ENCODE peak calls at places on chromosomes 13 and 19, in ten cellular contexts. One of them, this sample, is unnamed.

GRCh38 chr13:110610955-110611595 is 4.3 kb upstream of the NAXD start:
- DNase-seq in heart left ventricle: no peak
- DNase-seq in uterus: no peak
- DNase-seq in body of pancreas: no peak
- DNase-seq in stomach: no peak
- DNase-seq in breast epithelium: no peak
- DNase-seq in tibial nerve: no peak
- DNase-seq in transverse colon: no peak
- DNase-seq in gastrocnemius medialis: no peak
- DNase-seq in spleen: no peak
- DNase-seq in this sample: no peak

GRCh38 chr19:53365899-53366493 is 491 bp downstream of the ZNF525 start:
- DNase-seq in heart left ventricle: peak
- DNase-seq in uterus: no peak
- DNase-seq in body of pancreas: peak
- DNase-seq in stomach: no peak
- DNase-seq in breast epithelium: no peak
- DNase-seq in tibial nerve: no peak
- DNase-seq in transverse colon: peak
- DNase-seq in gastrocnemius medialis: no peak
- DNase-seq in spleen: peak
- DNase-seq in this sample: no peak

GRCh38 chr19:44623080-44623479 is 9.7 kb downstream of the IGSF23 start:
- DNase-seq in heart left ventricle: no peak
- DNase-seq in uterus: no peak
- DNase-seq in body of pancreas: no peak
- DNase-seq in stomach: no peak
- DNase-seq in breast epithelium: no peak
- DNase-seq in tibial nerve: no peak
- DNase-seq in transverse colon: no peak
- DNase-seq in gastrocnemius medialis: peak
- DNase-seq in spleen: no peak
- DNase-seq in this sample: no peak

GRCh38 chr19:32642771-32643170 is 32.2 kb downstream of the ANKRD27 start:
- DNase-seq in heart left ventricle: no peak
- DNase-seq in uterus: no peak
- DNase-seq in body of pancreas: no peak
- DNase-seq in stomach: no peak
- DNase-seq in breast epithelium: no peak
- DNase-seq in tibial nerve: no peak
- DNase-seq in transverse colon: peak
- DNase-seq in gastrocnemius medialis: no peak
- DNase-seq in spleen: peak
- DNase-seq in this sample: no peak

GRCh38 chr13:65660696-65661095 is 1569.4 kb downstream of the PCDH9 start:
- DNase-seq in heart left ventricle: no peak
- DNase-seq in uterus: no peak
- DNase-seq in body of pancreas: no peak
- DNase-seq in stomach: no peak
- DNase-seq in breast epithelium: no peak
- DNase-seq in tibial nerve: no peak
- DNase-seq in transverse colon: no peak
- DNase-seq in gastrocnemius medialis: no peak
- DNase-seq in spleen: no peak
- DNase-seq in this sample: no peak

GRCh38 chr19:18093439-18094161 is 4.0 kb upstream of the MAST3 start:
- DNase-seq in heart left ventricle: no peak
- DNase-seq in uterus: no peak
- DNase-seq in body of pancreas: no peak
- DNase-seq in stomach: no peak
- DNase-seq in breast epithelium: no peak
- DNase-seq in tibial nerve: no peak
- DNase-seq in transverse colon: no peak
- DNase-seq in gastrocnemius medialis: no peak
- DNase-seq in spleen: no peak
- DNase-seq in this sample: no peak

GRCh38 chr13:40261947-40262346 is 404.5 kb downstream of the FOXO1 start:
- DNase-seq in heart left ventricle: no peak
- DNase-seq in uterus: no peak
- DNase-seq in body of pancreas: no peak
- DNase-seq in stomach: no peak
- DNase-seq in breast epithelium: no peak
- DNase-seq in tibial nerve: no peak
- DNase-seq in transverse colon: no peak
- DNase-seq in gastrocnemius medialis: no peak
- DNase-seq in spleen: no peak
- DNase-seq in this sample: no peak

GRCh38 chr13:20128459-20128927 is 32.4 kb downstream of the GJA3 start:
- DNase-seq in heart left ventricle: no peak
- DNase-seq in uterus: no peak
- DNase-seq in body of pancreas: peak
- DNase-seq in stomach: peak
- DNase-seq in breast epithelium: no peak
- DNase-seq in tibial nerve: no peak
- DNase-seq in transverse colon: peak
- DNase-seq in gastrocnemius medialis: no peak
- DNase-seq in spleen: no peak
- DNase-seq in this sample: no peak

GRCh38 chr13:46753137-46753536 is 43.8 kb downstream of the ESD start:
- DNase-seq in heart left ventricle: no peak
- DNase-seq in uterus: no peak
- DNase-seq in body of pancreas: no peak
- DNase-seq in stomach: no peak
- DNase-seq in breast epithelium: no peak
- DNase-seq in tibial nerve: no peak
- DNase-seq in transverse colon: no peak
- DNase-seq in gastrocnemius medialis: no peak
- DNase-seq in spleen: no peak
- DNase-seq in this sample: no peak

GRCh38 chr13:27128825-27129627 is 42.6 kb downstream of the USP12 start:
- DNase-seq in heart left ventricle: no peak
- DNase-seq in uterus: no peak
- DNase-seq in body of pancreas: no peak
- DNase-seq in stomach: no peak
- DNase-seq in breast epithelium: no peak
- DNase-seq in tibial nerve: no peak
- DNase-seq in transverse colon: no peak
- DNase-seq in gastrocnemius medialis: no peak
- DNase-seq in spleen: no peak
- DNase-seq in this sample: no peak

GRCh38 chr19:48796468-48797083 is 14.3 kb downstream of the BCAT2 start:
- DNase-seq in heart left ventricle: no peak
- DNase-seq in uterus: no peak
- DNase-seq in body of pancreas: no peak
- DNase-seq in stomach: no peak
- DNase-seq in breast epithelium: no peak
- DNase-seq in tibial nerve: no peak
- DNase-seq in transverse colon: no peak
- DNase-seq in gastrocnemius medialis: no peak
- DNase-seq in spleen: no peak
- DNase-seq in this sample: no peak

GRCh38 chr13:30153871-30154426 is 153.4 kb downstream of the KATNAL1 start:
- DNase-seq in heart left ventricle: no peak
- DNase-seq in uterus: no peak
- DNase-seq in body of pancreas: no peak
- DNase-seq in stomach: no peak
- DNase-seq in breast epithelium: no peak
- DNase-seq in tibial nerve: no peak
- DNase-seq in transverse colon: no peak
- DNase-seq in gastrocnemius medialis: no peak
- DNase-seq in spleen: peak
- DNase-seq in this sample: no peak

GRCh38 chr19:13151605-13152355 is 1.6 kb downstream of the IER2 start:
- DNase-seq in heart left ventricle: peak
- DNase-seq in uterus: peak
- DNase-seq in body of pancreas: peak
- DNase-seq in stomach: peak
- DNase-seq in breast epithelium: peak
- DNase-seq in tibial nerve: peak
- DNase-seq in transverse colon: peak
- DNase-seq in gastrocnemius medialis: peak
- DNase-seq in spleen: peak
- DNase-seq in this sample: peak
- TF ChIP-seq CTCF in heart left ventricle: peak
- TF ChIP-seq CTCF in uterus: peak
- TF ChIP-seq CTCF in body of pancreas: no peak
- TF ChIP-seq CTCF in stomach: no peak
- TF ChIP-seq CTCF in breast epithelium: peak
- TF ChIP-seq CTCF in tibial nerve: peak
- TF ChIP-seq CTCF in transverse colon: no peak
- TF ChIP-seq CTCF in gastrocnemius medialis: peak
- TF ChIP-seq CTCF in spleen: no peak
- TF ChIP-seq CTCF in this sample: no peak

DNA sequence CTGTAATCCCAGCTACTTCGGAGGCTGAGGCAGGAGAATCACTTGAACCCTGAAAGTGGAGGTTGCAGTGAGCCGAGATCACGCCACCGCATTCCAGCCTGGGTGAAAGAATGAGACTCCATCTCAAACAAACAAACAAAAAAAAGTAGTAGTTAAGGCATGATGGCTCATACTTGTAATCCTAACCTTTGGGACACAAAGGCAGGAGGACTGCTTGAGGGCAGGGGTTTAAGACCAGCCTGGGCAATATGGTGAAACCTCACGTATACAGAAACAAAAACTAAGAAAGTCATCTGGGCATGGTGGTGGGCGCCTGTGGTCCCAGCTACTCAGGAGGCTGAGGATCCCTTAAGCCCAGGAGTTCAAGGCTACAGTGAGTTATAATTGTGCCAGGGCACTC is 1.8 kb downstream of the DNMT1 start:
- DNase-seq in heart left ventricle: no peak
- DNase-seq in uterus: no peak
- DNase-seq in body of pancreas: no peak
- DNase-seq in stomach: no peak
- DNase-seq in breast epithelium: no peak
- DNase-seq in tibial nerve: no peak
- DNase-seq in transverse colon: no peak
- DNase-seq in gastrocnemius medialis: no peak
- DNase-seq in spleen: no peak
- DNase-seq in this sample: no peak
- H3K4me3 ChIP-seq in heart left ventricle: peak
- H3K4me3 ChIP-seq in uterus: no peak
- H3K4me3 ChIP-seq in body of pancreas: no peak
- H3K4me3 ChIP-seq in stomach: peak
- H3K4me3 ChIP-seq in breast epithelium: no peak
- H3K4me3 ChIP-seq in tibial nerve: no peak
- H3K4me3 ChIP-seq in transverse colon: no peak
- H3K4me3 ChIP-seq in gastrocnemius medialis: no peak
- H3K4me3 ChIP-seq in spleen: peak
- H3K4me3 ChIP-seq in this sample: no peak

DNA sequence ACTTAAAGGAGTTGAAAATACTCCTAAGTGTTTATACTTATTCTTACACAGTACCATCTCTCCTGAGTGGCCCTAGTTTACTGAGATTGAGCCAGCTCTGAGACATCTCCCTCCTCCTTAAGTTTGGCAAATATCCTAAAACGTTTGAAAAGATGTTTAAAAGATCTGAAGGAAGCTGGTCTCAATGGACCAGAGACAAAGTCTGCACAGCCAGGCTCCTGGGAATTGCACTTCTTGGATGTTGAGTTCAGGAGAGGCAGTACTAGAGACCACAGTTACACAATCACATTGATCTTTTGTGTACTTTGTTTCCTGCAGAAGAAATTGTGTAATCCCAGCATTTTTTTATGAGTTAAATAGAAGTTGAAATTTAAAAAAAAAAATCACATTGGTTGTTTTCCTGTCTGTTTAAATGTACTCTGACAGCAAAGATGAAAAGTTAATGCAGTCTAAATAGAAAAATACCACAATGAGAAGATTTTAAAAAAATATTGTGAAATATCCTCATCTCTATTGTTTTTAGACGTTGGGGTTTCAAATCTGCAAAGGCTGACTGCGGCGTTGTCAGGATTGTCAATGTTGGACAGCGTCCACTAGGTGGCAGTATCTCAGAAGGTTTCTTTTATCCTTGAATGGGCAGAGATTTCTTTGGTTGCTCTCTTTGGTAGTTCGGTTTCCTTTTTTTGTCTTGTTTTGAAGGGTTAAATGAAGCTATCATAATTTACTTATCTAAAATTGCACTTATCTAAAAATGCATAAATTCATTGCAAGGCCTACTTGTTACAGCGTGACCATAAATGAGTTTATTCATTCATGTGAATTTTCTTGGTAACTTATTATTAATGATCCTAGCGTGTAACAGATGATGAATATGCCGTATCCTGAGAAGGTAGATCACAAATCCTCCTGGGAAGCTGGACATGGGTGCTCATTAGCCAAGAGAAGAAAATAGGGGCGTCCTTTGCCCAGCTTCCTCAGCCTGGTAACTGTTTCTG is 20.9 kb downstream of the TNFSF11 start:
- DNase-seq in heart left ventricle: peak
- DNase-seq in uterus: peak
- DNase-seq in body of pancreas: peak
- DNase-seq in stomach: peak
- DNase-seq in breast epithelium: no peak
- DNase-seq in tibial nerve: no peak
- DNase-seq in transverse colon: peak
- DNase-seq in gastrocnemius medialis: peak
- DNase-seq in spleen: no peak
- DNase-seq in this sample: no peak
- TF ChIP-seq POLR2A in heart left ventricle: no peak
- TF ChIP-seq POLR2A in uterus: no peak
- TF ChIP-seq POLR2A in body of pancreas: no peak
- TF ChIP-seq POLR2A in stomach: no peak
- TF ChIP-seq POLR2A in breast epithelium: no peak
- TF ChIP-seq POLR2A in tibial nerve: no peak
- TF ChIP-seq POLR2A in transverse colon: no peak
- TF ChIP-seq POLR2A in gastrocnemius medialis: no peak
- TF ChIP-seq POLR2A in spleen: no peak
- TF ChIP-seq POLR2A in this sample: no peak

GRCh38 chr19:40933025-40933424 is 51.0 kb upstream of the CYP2A7 start:
- DNase-seq in heart left ventricle: no peak
- DNase-seq in uterus: no peak
- DNase-seq in body of pancreas: no peak
- DNase-seq in stomach: no peak
- DNase-seq in breast epithelium: no peak
- DNase-seq in tibial nerve: no peak
- DNase-seq in transverse colon: no peak
- DNase-seq in gastrocnemius medialis: no peak
- DNase-seq in spleen: no peak
- DNase-seq in this sample: no peak
- TF ChIP-seq CTCF in heart left ventricle: no peak
- TF ChIP-seq CTCF in uterus: no peak
- TF ChIP-seq CTCF in body of pancreas: no peak
- TF ChIP-seq CTCF in stomach: no peak
- TF ChIP-seq CTCF in breast epithelium: no peak
- TF ChIP-seq CTCF in tibial nerve: no peak
- TF ChIP-seq CTCF in transverse colon: no peak
- TF ChIP-seq CTCF in gastrocnemius medialis: no peak
- TF ChIP-seq CTCF in spleen: no peak
- TF ChIP-seq CTCF in this sample: no peak

GRCh38 chr19:43532962-43533545 is at the start of gene ZNF575:
- DNase-seq in heart left ventricle: peak
- DNase-seq in uterus: peak
- DNase-seq in body of pancreas: peak
- DNase-seq in stomach: peak
- DNase-seq in breast epithelium: peak
- DNase-seq in tibial nerve: peak
- DNase-seq in transverse colon: peak
- DNase-seq in gastrocnemius medialis: peak
- DNase-seq in spleen: peak
- DNase-seq in this sample: peak
- H3K4me3 ChIP-seq in heart left ventricle: peak
- H3K4me3 ChIP-seq in uterus: peak
- H3K4me3 ChIP-seq in body of pancreas: peak
- H3K4me3 ChIP-seq in stomach: peak
- H3K4me3 ChIP-seq in breast epithelium: peak
- H3K4me3 ChIP-seq in tibial nerve: peak
- H3K4me3 ChIP-seq in transverse colon: peak
- H3K4me3 ChIP-seq in gastrocnemius medialis: peak
- H3K4me3 ChIP-seq in spleen: peak
- H3K4me3 ChIP-seq in this sample: peak